ENCODE peak calls at places on chromosomes 5 and 9, in nine cellular contexts. Y, A, E, C, H, I, V, Q and K are unnamed samples.

GRCh38 chr9:20786807-20787206 is 102.7 kb downstream of the FOCAD start:
- DNase-seq in Y (no peak), A (no peak), E (no peak), C (no peak), H (no peak), I (no peak), V (no peak), Q (no peak), K (no peak)

GRCh38 chr9:71647094-71647591 is 121.2 kb downstream of the CEMIP2 start:
- DNase-seq in Y (peak), A (peak), E (no peak), C (no peak), H (peak), I (peak), V (peak), Q (no peak), K (peak)

GRCh38 chr5:42811591-42812392 is at the start of gene SELENOP:
- DNase-seq in Y (no peak), A (peak), E (peak), C (no peak), H (no peak), I (no peak), V (no peak), Q (no peak), K (no peak)

GRCh38 chr5:79133121-79133656 is 21.6 kb downstream of the BHMT start:
- DNase-seq in Y (peak), A (no peak), E (no peak), C (no peak), H (no peak), I (peak), V (peak), Q (no peak), K (peak)

GRCh38 chr5:169302491-169303118 is 1.7 kb upstream of the SLIT3 start:
- DNase-seq in Y (peak), A (peak), E (peak), C (peak), H (peak), I (peak), V (peak), Q (peak), K (peak)

GRCh38 chr5:58671155-58671554 is 88.3 kb downstream of the RAB3C start:
- DNase-seq in Y (no peak), A (no peak), E (no peak), C (no peak), H (no peak), I (no peak), V (no peak), Q (no peak), K (no peak)

GRCh38 chr5:170380361-170380951 is 8.7 kb downstream of the KCNMB1 start:
- DNase-seq in Y (no peak), A (no peak), E (no peak), C (no peak), H (no peak), I (no peak), V (no peak), Q (no peak), K (no peak)

GRCh38 chr9:134293031-134293521 is 33.2 kb upstream of the RXRA start:
- DNase-seq in Y (no peak), A (no peak), E (no peak), C (no peak), H (no peak), I (no peak), V (no peak), Q (no peak), K (no peak)

GRCh38 chr5:53671447-53671846 is 111.0 kb downstream of the NDUFS4 start:
- DNase-seq in Y (no peak), A (no peak), E (no peak), C (no peak), H (no peak), I (no peak), V (no peak), Q (no peak), K (no peak)

GRCh38 chr5:145991044-145991575 is 54.7 kb downstream of the SH3RF2 start:
- DNase-seq in Y (no peak), A (no peak), E (no peak), C (no peak), H (no peak), I (no peak), V (no peak), Q (no peak), K (no peak)

GRCh38 chr9:133979124-133979920 is 12.8 kb downstream of the VAV2 start:
- DNase-seq in Y (peak), A (no peak), E (peak), C (no peak), H (no peak), I (no peak), V (no peak), Q (no peak), K (no peak)

GRCh38 chr5:81292130-81292529 is 9.3 kb upstream of the ZCCHC9 start:
- DNase-seq in Y (no peak), A (no peak), E (no peak), C (no peak), H (no peak), I (no peak), V (no peak), Q (no peak), K (no peak)

GRCh38 chr9:23659346-23660006 is 166.6 kb downstream of the ELAVL2 start:
- DNase-seq in Y (no peak), A (no peak), E (no peak), C (no peak), H (no peak), I (no peak), V (no peak), Q (no peak), K (no peak)

GRCh38 chr5:132266836-132267160 is 9.3 kb downstream of the PDLIM4 start:
- DNase-seq in Y (no peak), A (no peak), E (no peak), C (peak), H (no peak), I (no peak), V (no peak), Q (no peak), K (no peak)

GRCh38 chr5:61275841-61276240 is 56.2 kb upstream of the ZSWIM6 start:
- DNase-seq in Y (peak), A (no peak), E (no peak), C (no peak), H (peak), I (peak), V (peak), Q (no peak), K (no peak)

GRCh38 chr9:98888794-98889495 is 54.8 kb upstream of the COL15A1 start:
- DNase-seq in Y (no peak), A (peak), E (no peak), C (no peak), H (no peak), I (no peak), V (no peak), Q (no peak), K (no peak)

GRCh38 chr5:111756701-111757581 is at the start of gene NREP:
- DNase-seq in Y (peak), A (peak), E (peak), C (peak), H (peak), I (peak), V (peak), Q (peak), K (peak)

GRCh38 chr9:21902112-21902511 is 92.1 kb downstream of the CDKN2A start:
- DNase-seq in Y (no peak), A (no peak), E (no peak), C (no peak), H (no peak), I (no peak), V (peak), Q (no peak), K (no peak)

GRCh38 chr9:89732295-89732951 is 127.6 kb downstream of the GADD45G start:
- DNase-seq in Y (no peak), A (no peak), E (no peak), C (no peak), H (no peak), I (no peak), V (no peak), Q (no peak), K (no peak)

GRCh38 chr5:170572453-170572852 is 68.6 kb downstream of the KCNIP1 start:
- DNase-seq in Y (no peak), A (peak), E (no peak), C (no peak), H (peak), I (no peak), V (no peak), Q (no peak), K (peak)

GRCh38 chr5:169249001-169249400 is 51.9 kb downstream of the SLIT3 start:
- DNase-seq in Y (no peak), A (no peak), E (no peak), C (no peak), H (no peak), I (no peak), V (no peak), Q (no peak), K (no peak)

GRCh38 chr5:133746834-133747233 is 134.5 kb upstream of the FSTL4 start:
- DNase-seq in Y (peak), A (peak), E (no peak), C (peak), H (peak), I (peak), V (no peak), Q (no peak), K (no peak)

GRCh38 chr9:107948601-107949000 is 459.0 kb upstream of the KLF4 start:
- DNase-seq in Y (no peak), A (no peak), E (no peak), C (no peak), H (no peak), I (no peak), V (no peak), Q (no peak), K (no peak)

GRCh38 chr9:8649157-8649556 is 849.6 kb upstream of the DMAC1 start:
- DNase-seq in Y (no peak), A (no peak), E (no peak), C (no peak), H (no peak), I (no peak), V (peak), Q (no peak), K (no peak)

GRCh38 chr9:6444108-6444507 is 31.1 kb downstream of the UHRF2 start:
- DNase-seq in Y (no peak), A (no peak), E (no peak), C (no peak), H (no peak), I (no peak), V (peak), Q (no peak), K (no peak)

GRCh38 chr9:73426226-73426625 is 274.6 kb downstream of the ANXA1 start:
- DNase-seq in Y (no peak), A (no peak), E (no peak), C (no peak), H (no peak), I (no peak), V (no peak), Q (no peak), K (no peak)

GRCh38 chr5:98474802-98475201 is 298.7 kb upstream of the RGMB start:
- DNase-seq in Y (no peak), A (no peak), E (no peak), C (no peak), H (no peak), I (no peak), V (no peak), Q (no peak), K (no peak)

GRCh38 chr9:121367651-121368510 is 2.2 kb downstream of the STOM start:
- DNase-seq in Y (no peak), A (no peak), E (no peak), C (no peak), H (no peak), I (no peak), V (no peak), Q (no peak), K (no peak)

GRCh38 chr5:148408092-148408491 is 24.3 kb downstream of the FBXO38 start:
- DNase-seq in Y (no peak), A (no peak), E (no peak), C (no peak), H (no peak), I (no peak), V (no peak), Q (no peak), K (no peak)